ENCODE peak calls at places on chromosomes 6 and 20, in six cellular contexts. A is GM12891, M is GM12878, G is HepG2, T is K562, K is H1. S is an unnamed sample.

GRCh38 chr6:123118811-123119210 is 122.8 kb downstream of the CLVS2 start:
- DNase-seq in G (no peak), T (no peak), A (no peak), K (no peak), M (no peak), S (no peak)

GRCh38 chr20:38091447-38092216 is 58.1 kb downstream of the RPRD1B start:
- DNase-seq in G (no peak), T (peak), A (no peak), M (peak), K (no peak), S (no peak)

GRCh38 chr6:57089265-57089664 is 723 bp upstream of the ZNF451 start:
- DNase-seq in G (no peak), M (no peak), A (no peak), T (no peak), K (no peak), S (no peak)

GRCh38 chr6:148831064-148831463 is 84.2 kb downstream of the UST start:
- DNase-seq in K (no peak), G (no peak), M (no peak), A (no peak), T (no peak), S (no peak)

GRCh38 chr6:156839591-156840001 is 62.4 kb downstream of the ARID1B start:
- DNase-seq in M (no peak), T (peak), K (no peak), A (no peak), G (no peak), S (no peak)

GRCh38 chr20:18666803-18667460 is 79.1 kb downstream of the DTD1 start:
- DNase-seq in K (no peak), A (no peak), M (no peak), T (no peak), G (no peak), S (no peak)

GRCh38 chr6:30227763-30228487 is 14.7 kb upstream of the TRIM26 start:
- DNase-seq in K (no peak), T (no peak), G (no peak), A (no peak), M (peak), S (no peak)

GRCh38 chr20:5080384-5080877 is 39.3 kb downstream of the PCNA start:
- DNase-seq in T (peak), M (peak), K (no peak), G (no peak), A (no peak), S (no peak)

GRCh38 chr20:9147553-9148024 is 78.7 kb downstream of the PLCB4 start:
- DNase-seq in G (no peak), T (peak), A (no peak), K (no peak), M (no peak), S (no peak)

GRCh38 chr6:1624848-1625341 is 15.2 kb downstream of the FOXC1 start:
- DNase-seq in K (no peak), T (no peak), A (no peak), M (no peak), G (no peak), S (no peak)

GRCh38 chr20:49790077-49790798 is 22.4 kb upstream of the SLC9A8 start:
- DNase-seq in K (no peak), M (no peak), G (peak), A (no peak), T (peak), S (no peak)

GRCh38 chr20:25025091-25025861 is 32.7 kb downstream of the ACSS1 start:
- DNase-seq in G (no peak), M (no peak), K (no peak), T (no peak), A (no peak), S (no peak)

GRCh38 chr6:42392871-42393270 is 58.9 kb downstream of the TRERF1 start:
- DNase-seq in T (no peak), A (no peak), M (no peak), G (no peak), K (no peak), S (no peak)

GRCh38 chr20:1588869-1589460 is 30.8 kb downstream of the SIRPB1 start:
- DNase-seq in T (no peak), G (no peak), M (no peak), K (no peak), A (no peak), S (no peak)

GRCh38 chr6:38612386-38612965 is 27.3 kb downstream of the BTBD9 start:
- DNase-seq in K (no peak), T (no peak), A (no peak), G (no peak), M (no peak), S (no peak)

GRCh38 chr20:25353368-25353753 is 37.3 kb downstream of the ABHD12 start:
- DNase-seq in K (no peak), M (no peak), G (no peak), T (no peak), A (no peak), S (no peak)

GRCh38 chr6:44594471-44594870 is 207.0 kb downstream of the CDC5L start:
- DNase-seq in A (no peak), T (no peak), K (peak), M (no peak), G (no peak), S (no peak)

GRCh38 chr6:148972481-148972880 is 225.7 kb downstream of the UST start:
- DNase-seq in M (no peak), A (no peak), T (peak), G (peak), K (peak), S (peak)

GRCh38 chr20:14223806-14224205 is 113.6 kb downstream of the FLRT3 start:
- DNase-seq in G (no peak), K (no peak), A (no peak), M (no peak), T (no peak), S (no peak)

GRCh38 chr6:166104107-166104506 is 63.5 kb downstream of the TBXT start:
- DNase-seq in T (no peak), M (no peak), A (no peak), G (no peak), K (no peak), S (no peak)

GRCh38 chr6:147782302-147782701 is 273.8 kb downstream of the SAMD5 start:
- DNase-seq in T (no peak), G (no peak), M (no peak), K (no peak), A (no peak), S (no peak)

GRCh38 chr6:155314773-155315515 is 660 bp upstream of the TFB1M start:
- DNase-seq in M (peak), A (peak), T (peak), K (no peak), G (peak), S (no peak)

GRCh38 chr6:53059648-53060589 is 5.3 kb upstream of the FBXO9 start:
- DNase-seq in G (no peak), T (no peak), A (no peak), M (no peak), K (no peak), S (no peak)

GRCh38 chr20:24981750-24982149 is 10.8 kb downstream of the APMAP start:
- DNase-seq in T (no peak), M (no peak), G (no peak), A (no peak), K (no peak), S (no peak)

GRCh38 chr6:119138906-119139541 is 60.6 kb upstream of the FAM184A start:
- DNase-seq in M (no peak), A (no peak), G (no peak), T (peak), K (no peak), S (no peak)

GRCh38 chr6:43222418-43223059 is 6.7 kb downstream of the DNPH1 start:
- DNase-seq in A (no peak), M (no peak), G (no peak), K (no peak), T (no peak), S (no peak)

GRCh38 chr20:53738039-53738944 is 144.7 kb upstream of the ZNF217 start:
- DNase-seq in T (peak), A (no peak), M (no peak), K (peak), G (peak), S (no peak)

GRCh38 chr20:40637176-40637575 is 51.9 kb downstream of the MAFB start:
- DNase-seq in A (no peak), G (no peak), K (no peak), M (no peak), T (no peak), S (no peak)

GRCh38 chr6:38168126-38168525 is 348.6 kb downstream of the ZFAND3 start:
- DNase-seq in K (no peak), A (no peak), G (no peak), M (no peak), T (no peak), S (no peak)

GRCh38 chr6:22880686-22881433 is 311.5 kb downstream of the HDGFL1 start:
- DNase-seq in T (no peak), K (no peak), M (no peak), G (peak), A (no peak), S (no peak)

GRCh38 chr20:51767867-51768758 is at the start of gene ATP9A:
- DNase-seq in K (no peak), G (no peak), T (no peak), M (no peak), A (no peak), S (no peak)
- TF ChIP-seq POLR2A in K (no peak), G (no peak), T (no peak), M (no peak), A (no peak), S (no peak)

DNA sequence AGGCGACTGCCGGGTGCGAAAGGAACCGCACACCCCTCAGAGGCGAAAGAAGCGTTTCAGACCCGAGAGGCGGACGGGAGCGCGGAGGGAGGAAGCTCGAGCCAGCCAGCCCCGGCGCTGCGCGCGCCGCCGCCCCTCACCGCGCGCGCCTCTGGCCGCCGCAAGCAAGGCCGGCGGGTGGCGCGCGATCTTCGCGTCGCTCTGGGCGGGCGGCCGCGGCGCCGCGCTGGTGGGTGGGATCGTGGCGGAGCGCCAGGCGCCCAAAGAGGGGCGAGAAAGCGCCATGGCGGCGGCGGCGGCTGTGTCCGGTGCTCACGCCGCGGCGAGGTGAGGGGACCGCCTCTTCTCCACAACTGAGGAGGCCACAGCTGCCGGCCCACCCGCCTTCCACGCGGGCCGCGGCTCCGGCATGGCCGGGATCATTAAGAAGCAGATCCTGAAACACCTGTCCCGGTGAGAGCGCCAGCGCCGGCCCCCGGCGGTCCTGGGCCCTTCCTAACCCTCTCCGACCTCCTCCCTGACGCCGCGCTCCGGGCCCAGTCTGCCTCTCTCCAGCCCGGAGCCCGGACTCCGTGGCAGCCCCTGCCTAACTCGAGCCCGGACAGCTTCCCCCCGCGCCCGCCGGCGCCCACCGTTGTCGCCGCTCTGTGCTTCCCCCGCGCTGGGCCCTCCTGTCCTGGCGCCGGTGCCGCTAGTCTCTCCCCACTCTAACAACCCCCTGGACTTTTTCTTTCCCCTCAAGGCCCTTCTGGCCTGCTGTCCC is at the start of gene BLTP3A:
- DNase-seq in M (no peak), K (peak), G (peak), A (peak), T (peak), S (peak)
- TF ChIP-seq POLR2AphosphoS5 in M (peak), K (peak), G (peak), A (peak), T (peak), S (peak)

GRCh38 chr20:23144856-23145255 is 58.7 kb upstream of the CD93 start:
- DNase-seq in T (no peak), M (no peak), K (no peak), A (no peak), G (no peak), S (no peak)

GRCh38 chr20:23145281-23145700 is 59.2 kb upstream of the CD93 start:
- DNase-seq in M (no peak), G (no peak), A (no peak), T (no peak), K (no peak), S (no peak)

GRCh38 chr20:23143098-23143497 is 57.0 kb upstream of the CD93 start:
- DNase-seq in A (no peak), T (peak), G (peak), K (no peak), M (no peak), S (no peak)

GRCh38 chr20:23142162-23143050 is 56.3 kb upstream of the CD93 start:
- DNase-seq in M (peak), A (peak), K (no peak), G (no peak), T (no peak), S (peak)

DNA sequence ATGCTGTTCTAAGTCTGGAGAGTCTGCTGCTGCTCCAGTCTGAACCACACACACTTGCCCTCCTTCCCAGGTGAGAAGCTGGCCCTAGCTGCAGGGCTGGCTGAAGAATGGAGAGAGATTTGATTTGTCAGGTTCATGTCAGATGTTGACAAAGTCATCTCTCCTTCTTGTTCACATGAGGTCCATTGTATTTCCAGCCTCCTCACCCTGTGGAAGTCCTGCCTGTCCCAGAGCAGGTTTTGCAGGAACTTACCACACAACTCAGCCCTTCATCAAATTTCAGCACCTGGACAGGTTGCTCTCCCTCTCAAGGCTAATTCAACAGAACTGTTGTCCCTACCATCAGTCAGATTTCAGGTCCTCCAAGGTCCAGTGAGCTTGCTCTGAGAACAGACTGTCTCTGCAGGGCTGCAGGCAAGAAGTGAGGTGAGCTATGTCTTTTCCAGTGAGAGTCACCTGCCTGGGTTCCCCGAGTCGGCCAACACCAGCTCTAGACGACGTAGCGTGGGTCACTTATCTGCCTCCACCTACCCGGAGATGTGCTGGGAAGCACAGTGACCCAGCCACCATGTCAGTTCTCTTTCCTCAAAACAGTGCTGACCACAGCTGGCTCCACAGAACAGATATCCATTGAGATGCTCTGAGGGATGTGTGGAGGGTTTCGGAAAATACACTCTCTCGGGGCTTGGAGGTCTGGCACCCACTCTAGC is 58.0 kb upstream of the CD93 start:
- DNase-seq in A (no peak), G (no peak), K (no peak), M (no peak), T (no peak), S (no peak)
- TF ChIP-seq TAF1 in A (no peak), G (no peak), K (no peak), M (no peak), T (no peak), S (no peak)

GRCh38 chr20:32281711-32282110 is 4.3 kb downstream of the KIF3B start:
- DNase-seq in A (no peak), G (no peak), M (no peak), K (no peak), T (no peak), S (no peak)

GRCh38 chr20:32282461-32282860 is 5.0 kb downstream of the KIF3B start:
- DNase-seq in T (no peak), A (no peak), G (no peak), K (no peak), M (no peak), S (no peak)

GRCh38 chr20:32278199-32278643 is 770 bp downstream of the KIF3B start:
- DNase-seq in K (no peak), A (peak), M (peak), G (no peak), T (no peak), S (peak)

GRCh38 chr20:32274359-32274758 is 3.1 kb upstream of the KIF3B start:
- DNase-seq in G (no peak), A (no peak), T (no peak), K (no peak), M (no peak), S (no peak)

DNA sequence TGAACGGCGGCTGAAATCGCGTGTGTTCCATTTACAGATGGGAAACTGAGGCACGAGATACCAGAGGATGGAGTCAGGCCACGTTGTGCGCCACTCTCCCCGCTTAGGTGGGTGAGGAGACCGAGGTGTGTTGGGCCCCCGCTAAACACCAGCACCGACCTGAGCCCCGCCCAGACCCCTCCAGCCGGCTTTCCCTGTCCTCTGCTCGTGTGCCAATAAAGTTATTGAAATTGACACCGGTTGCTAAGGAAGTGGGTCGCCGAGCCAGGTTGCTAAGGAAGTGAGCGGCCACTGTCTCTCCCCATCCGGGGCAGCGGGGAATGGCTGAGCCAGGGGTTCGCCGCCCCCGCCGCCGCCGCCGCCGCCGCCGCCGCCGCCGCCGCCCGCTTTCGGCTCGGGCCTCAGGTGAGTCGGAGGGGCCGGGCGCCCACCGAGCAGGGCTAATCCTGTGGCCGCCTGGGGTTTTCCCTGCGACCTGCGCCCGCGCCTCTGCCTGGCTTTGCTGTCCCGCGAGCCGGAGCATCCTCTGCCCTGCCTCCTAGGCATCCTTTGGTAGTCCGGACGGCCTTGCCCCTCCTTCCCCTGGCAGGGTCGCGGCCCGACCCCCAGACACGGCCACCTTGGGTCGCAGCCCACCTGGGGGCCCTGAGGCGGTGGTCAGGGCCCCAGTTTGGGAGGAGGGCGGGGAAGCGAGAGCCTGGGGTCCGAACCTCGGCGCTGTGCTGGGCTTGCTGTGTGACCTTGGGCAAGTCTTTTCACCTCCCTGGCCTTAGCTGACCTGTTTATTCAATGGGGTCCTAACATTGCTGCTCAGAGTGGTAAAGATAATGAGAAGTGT is at the start of gene KIF3B:
- DNase-seq in A (peak), G (peak), K (peak), T (peak), M (peak), S (peak)
- TF ChIP-seq POLR2A in A (no peak), G (peak), K (no peak), T (no peak), M (peak), S (no peak)

GRCh38 chr6:121314407-121315112 is 19.7 kb downstream of the TBC1D32 start:
- DNase-seq in A (no peak), T (no peak), K (no peak), M (no peak), G (no peak), S (no peak)
- TF ChIP-seq POLR2AphosphoS5 in A (no peak), T (no peak), K (no peak), M (no peak), G (no peak), S (no peak)

DNA sequence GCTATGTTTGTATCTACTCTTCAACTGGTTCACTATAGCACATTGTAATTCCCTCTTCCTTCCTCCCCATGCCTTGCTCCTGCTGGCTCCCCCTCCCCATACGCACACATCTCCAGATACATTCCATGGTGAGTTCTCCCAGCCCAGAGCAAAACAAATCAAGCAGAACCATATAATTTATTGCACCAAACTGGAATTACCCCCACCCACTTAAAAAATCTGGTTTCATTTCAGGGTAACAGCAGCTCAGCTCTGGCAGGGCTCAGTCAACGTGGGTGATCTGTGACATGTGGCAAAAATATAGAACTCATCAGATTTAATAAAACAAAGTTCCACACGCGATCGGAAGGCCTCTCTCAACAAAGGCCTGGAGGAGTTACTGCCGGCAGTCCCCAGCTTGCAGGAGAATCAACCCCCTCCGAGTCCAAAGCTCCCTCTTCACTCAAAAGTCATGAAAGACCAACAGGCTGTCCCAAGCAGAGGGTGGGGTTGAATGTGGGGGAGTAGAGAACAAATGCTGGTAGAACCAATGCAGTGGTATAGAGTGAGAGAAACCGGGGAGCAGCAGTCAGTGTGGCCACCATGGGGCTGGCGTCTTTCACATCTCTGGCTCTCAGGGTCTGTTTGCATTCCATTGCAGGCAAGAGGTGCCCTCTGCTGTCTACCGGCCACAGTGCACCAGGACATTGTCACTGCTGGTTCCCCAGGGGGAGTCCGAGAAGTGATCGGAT is 323.3 kb upstream of the NT5E start:
- DNase-seq in G (peak), A (peak), M (no peak), K (peak), T (peak), S (no peak)
- TF ChIP-seq TAF1 in G (no peak), A (no peak), M (no peak), K (peak), T (no peak), S (no peak)

GRCh38 chr6:3138341-3138740 is 19.0 kb downstream of the TUBB2A start:
- DNase-seq in K (no peak), A (no peak), G (no peak), T (no peak), M (no peak), S (no peak)
- TF ChIP-seq POLR2A in K (no peak), A (no peak), G (no peak), T (no peak), M (no peak), S (no peak)

GRCh38 chr6:11614534-11615213 is 77.1 kb downstream of the TMEM170B start:
- DNase-seq in G (no peak), M (no peak), K (no peak), A (no peak), T (no peak), S (no peak)
- TF ChIP-seq POLR2AphosphoS5 in G (no peak), M (no peak), K (no peak), A (no peak), T (no peak), S (no peak)

GRCh38 chr20:62321521-62321948 is 18.7 kb downstream of the ADRM1 start:
- DNase-seq in G (no peak), T (peak), M (no peak), K (no peak), A (peak), S (peak)
- TF ChIP-seq TAF1 in G (no peak), T (no peak), M (no peak), K (no peak), A (no peak), S (no peak)